ENCODE peak calls at places on chromosomes 2 and 18, in six cellular contexts. P is OCI-LY7, R is AG09319, G is endodermal cell, I is dorsolateral prefrontal cortex, T is heart left ventricle. N is an unnamed sample.

GRCh38 chr2:216160786-216161185 is 51.6 kb downstream of the XRCC5 start:
- DNase-seq in P (no peak), R (no peak), G (no peak), I (no peak), T (no peak), N (no peak)

GRCh38 chr2:172639823-172640222 is 83.9 kb downstream of the PDK1 start:
- DNase-seq in P (no peak), R (peak), G (no peak), I (no peak), T (no peak), N (peak)

GRCh38 chr18:54968807-54969206 is 9.5 kb upstream of the CCDC68 start:
- DNase-seq in P (no peak), R (no peak), G (no peak), I (no peak), T (no peak), N (no peak)

GRCh38 chr2:25976884-25977741 is 5.2 kb downstream of the KIF3C start:
- DNase-seq in P (no peak), R (no peak), G (peak), I (no peak), T (no peak), N (no peak)

GRCh38 chr2:118089015-118089800 is 937 bp downstream of the INSIG2 start:
- DNase-seq in P (peak), R (no peak), G (peak), I (peak), T (no peak), N (peak)

GRCh38 chr2:200156140-200156858 is 150.2 kb upstream of the SPATS2L start:
- DNase-seq in P (no peak), R (peak), G (no peak), I (no peak), T (no peak), N (no peak)

GRCh38 chr2:23926289-23926749 is 604 bp downstream of the ATAD2B start:
- DNase-seq in P (peak), R (no peak), G (peak), I (no peak), T (peak), N (peak)

GRCh38 chr2:231036131-231036530 is 1.2 kb upstream of the C2orf72 start:
- DNase-seq in P (no peak), R (no peak), G (no peak), I (no peak), T (no peak), N (no peak)

GRCh38 chr2:36677995-36678605 is 18.4 kb upstream of the VIT start:
- DNase-seq in P (no peak), R (no peak), G (no peak), I (no peak), T (no peak), N (no peak)

GRCh38 chr2:181937473-181937872 is 45.9 kb downstream of the ITPRID2 start:
- DNase-seq in P (no peak), R (no peak), G (no peak), I (peak), T (no peak), N (no peak)

GRCh38 chr2:236997086-236997485 is 88.6 kb upstream of the COPS8 start:
- DNase-seq in P (no peak), R (no peak), G (peak), I (no peak), T (no peak), N (no peak)

GRCh38 chr2:208781166-208781565 is 374.6 kb downstream of the PTH2R start:
- DNase-seq in P (no peak), R (no peak), G (no peak), I (no peak), T (no peak), N (no peak)
- TF ChIP-seq CTCF in P (no peak), R (no peak), G (no peak), I (no peak), T (no peak), N (no peak)

GRCh38 chr2:153291718-153292117 is 186.8 kb downstream of the RPRM start:
- DNase-seq in P (no peak), R (no peak), G (no peak), I (no peak), T (no peak), N (no peak)

GRCh38 chr2:153287109-153287801 is 191.3 kb downstream of the RPRM start:
- DNase-seq in P (peak), R (no peak), G (peak), I (no peak), T (no peak), N (peak)
- TF ChIP-seq CTCF in P (peak), R (no peak), G (peak), I (no peak), T (no peak), N (no peak)

GRCh38 chr2:183093857-183094657 is 15.5 kb downstream of the DUSP19 start:
- DNase-seq in P (no peak), R (no peak), G (no peak), I (no peak), T (no peak), N (no peak)
- TF ChIP-seq CTCF in P (no peak), R (peak), G (no peak), I (no peak), T (peak), N (no peak)

GRCh38 chr2:44708646-44709000 is 232.9 kb upstream of the SIX3 start:
- DNase-seq in P (no peak), R (no peak), G (no peak), I (no peak), T (no peak), N (no peak)

GRCh38 chr2:44707945-44708645 is 233.4 kb upstream of the SIX3 start:
- DNase-seq in P (peak), R (no peak), G (no peak), I (no peak), T (no peak), N (no peak)

GRCh38 chr2:44705851-44706555 is 235.5 kb upstream of the SIX3 start:
- DNase-seq in P (no peak), R (no peak), G (no peak), I (no peak), T (no peak), N (no peak)

GRCh38 chr2:44705356-44705755 is 236.1 kb upstream of the SIX3 start:
- DNase-seq in P (no peak), R (no peak), G (peak), I (no peak), T (no peak), N (no peak)

GRCh38 chr2:44706584-44707553 is 234.6 kb upstream of the SIX3 start:
- DNase-seq in P (no peak), R (no peak), G (no peak), I (no peak), T (no peak), N (no peak)
- TF ChIP-seq CTCF in P (no peak), R (no peak), G (no peak), I (no peak), T (no peak), N (no peak)

GRCh38 chr2:234996041-234996440 is 44.2 kb downstream of the SH3BP4 start:
- DNase-seq in P (no peak), R (no peak), G (peak), I (no peak), T (no peak), N (no peak)

GRCh38 chr2:234997389-234997788 is 45.6 kb downstream of the SH3BP4 start:
- DNase-seq in P (no peak), R (no peak), G (no peak), I (no peak), T (no peak), N (no peak)

GRCh38 chr2:234998404-234999211 is 46.8 kb downstream of the SH3BP4 start:
- DNase-seq in P (no peak), R (no peak), G (no peak), I (no peak), T (no peak), N (no peak)

GRCh38 chr2:234995332-234996007 is 43.7 kb downstream of the SH3BP4 start:
- DNase-seq in P (no peak), R (no peak), G (no peak), I (peak), T (no peak), N (no peak)

GRCh38 chr2:234996467-234997270 is 44.9 kb downstream of the SH3BP4 start:
- DNase-seq in P (no peak), R (no peak), G (peak), I (no peak), T (no peak), N (no peak)
- TF ChIP-seq CTCF in P (no peak), R (no peak), G (peak), I (no peak), T (no peak), N (no peak)

DNA sequence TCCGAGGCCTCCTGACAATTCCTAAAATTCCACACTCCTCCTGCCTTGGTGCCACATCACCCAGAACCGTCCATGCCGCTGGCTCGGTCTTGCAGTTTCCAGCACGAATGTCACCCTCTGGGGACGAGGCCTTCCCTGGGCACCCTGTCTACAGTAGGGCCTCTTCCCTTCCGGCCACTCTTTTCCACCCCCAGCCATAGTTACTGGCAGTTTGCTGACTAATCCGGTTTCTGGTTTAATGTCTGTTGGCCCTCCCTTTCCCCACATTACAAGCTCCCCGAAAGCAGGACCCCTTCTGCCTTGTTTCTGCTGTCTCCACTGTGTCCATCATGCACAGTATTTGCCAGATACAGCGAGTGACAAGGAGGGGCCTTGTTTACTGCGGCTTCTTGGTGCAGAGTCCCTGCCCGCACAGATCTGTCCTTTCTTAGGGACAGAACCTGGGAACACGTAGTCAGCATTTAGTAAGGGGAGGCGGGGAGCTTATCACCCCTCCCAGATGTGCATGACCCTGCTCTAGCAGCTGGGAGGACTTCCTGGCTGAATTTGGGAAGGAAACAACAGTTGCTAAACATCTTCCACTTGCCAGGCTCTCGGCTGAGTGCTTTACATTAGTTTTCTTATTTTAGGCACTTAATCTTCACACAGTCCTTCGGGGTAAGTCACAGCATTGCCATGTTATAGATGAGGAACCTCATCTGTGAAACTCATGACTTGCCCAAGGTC is 23.6 kb upstream of the CATIP start:
- DNase-seq in P (peak), R (no peak), G (peak), I (no peak), T (no peak), N (no peak)
- TF ChIP-seq CTCF in P (no peak), R (no peak), G (no peak), I (no peak), T (no peak), N (no peak)